ENCODE peak calls at places on chromosomes 6 and 20, in nine cellular contexts. O is lung; M is CD4-positive, alpha-beta T cell; J is PC-3; B is left cardiac atrium; W is stimulated activated effector memory CD8-positive, alpha-beta T cell treated with anti-CD3 and anti-CD28 coated beads, Interleukin-12 subunit alpha, Interleukin-12 subunit beta, amount 100 ng/mL, for 72 hours; K is WTC11; C is gastroesophageal sphincter; U is Right ventricle myocardium inferior. P is an unnamed sample.

GRCh38 chr6:12592634-12593033 is 123.9 kb upstream of the PHACTR1 start:
- ATAC-seq in O (peak; percentile 28), M (no peak), J (peak; percentile 65), B (no peak), W (no peak), K (no peak), C (no peak), U (no peak), P (no peak)

GRCh38 chr6:148566664-148567350 is 180.0 kb upstream of the UST start:
- ATAC-seq in O (no peak), M (no peak), J (no peak), B (no peak), W (peak; percentile 70), K (no peak), C (no peak), U (no peak), P (peak; percentile 61)

GRCh38 chr20:8144282-8145245 is 12.5 kb downstream of the PLCB1 start:
- ATAC-seq in O (no peak), M (peak; percentile 32), J (no peak), B (peak; percentile 60), W (peak; percentile 79), K (peak; percentile 83), C (no peak), U (peak; percentile 16), P (peak; percentile 68)

GRCh38 chr6:56478202-56478601 is 164.5 kb downstream of the DST start:
- ATAC-seq in O (no peak), M (no peak), J (no peak), B (no peak), W (no peak), K (no peak), C (no peak), U (no peak), P (no peak)

GRCh38 chr6:10395171-10395945 is 19.5 kb downstream of the TFAP2A start:
- ATAC-seq in O (no peak), M (no peak), J (peak; percentile 40), B (no peak), W (no peak), K (peak; percentile 3), C (no peak), U (no peak), P (no peak)

GRCh38 chr6:2542101-2542857 is 208.4 kb downstream of the MYLK4 start:
- ATAC-seq in O (no peak), M (no peak), J (no peak), B (no peak), W (no peak), K (no peak), C (no peak), U (no peak), P (no peak)

GRCh38 chr20:43824699-43825402 is 89.8 kb upstream of the TOX2 start:
- ATAC-seq in O (no peak), M (no peak), J (no peak), B (no peak), W (no peak), K (peak; percentile 50), C (no peak), U (peak; percentile 39), P (no peak)

GRCh38 chr6:10424005-10424404 is 9.1 kb upstream of the TFAP2A start:
- ATAC-seq in O (no peak), M (no peak), J (no peak), B (no peak), W (no peak), K (no peak), C (no peak), U (no peak), P (no peak)

GRCh38 chr6:20246107-20246506 is 33.8 kb upstream of the MBOAT1 start:
- ATAC-seq in O (no peak), M (no peak), J (no peak), B (no peak), W (no peak), K (peak; percentile 36), C (no peak), U (no peak), P (no peak)

GRCh38 chr20:32241807-32242206 is 34.1 kb downstream of the POFUT1 start:
- ATAC-seq in O (no peak), M (no peak), J (no peak), B (no peak), W (peak; percentile 55), K (no peak), C (no peak), U (no peak), P (no peak)

GRCh38 chr6:40194771-40195170 is 260.5 kb upstream of the MOCS1 start:
- ATAC-seq in O (no peak), M (no peak), J (no peak), B (no peak), W (no peak), K (no peak), C (no peak), U (no peak), P (no peak)

GRCh38 chr6:125111219-125111983 is 42.2 kb upstream of the TPD52L1 start:
- ATAC-seq in O (no peak), M (no peak), J (no peak), B (no peak), W (no peak), K (no peak), C (no peak), U (no peak), P (no peak)